ENCODE peak calls at places on chromosomes 13 and 19, in eight cellular contexts. A is HCEC 1CT, K is WERI-Rb-1, E is thyroid gland, Z is activated T-helper 1 cell treated with Interleukin-2 at 50 U/mL for 16 hours, C is progenitor cell of endocrine pancreas, L is HT1080, D is T-helper 17 cell. T is an unnamed sample.
A peak's percentile ranks its signal among the peaks of the same experiment; 100 is the strongest.

GRCh38 chr13:50167224-50167947 is 152.1 kb downstream of the KCNRG start:
- DNase-seq in A (no peak), K (no peak), E (no peak), Z (no peak), C (no peak), L (no peak), D (no peak), T (no peak)

GRCh38 chr13:83895994-83896580 is 13.8 kb upstream of the SLITRK1 start:
- DNase-seq in A (peak; percentile 89), K (no peak), E (no peak), Z (no peak), C (no peak), L (peak; percentile 99), D (no peak), T (no peak)

GRCh38 chr13:74037762-74038161 is 96.4 kb downstream of the KLF12 start:
- DNase-seq in A (no peak), K (no peak), E (no peak), Z (no peak), C (no peak), L (no peak), D (no peak), T (no peak)

GRCh38 chr13:45231722-45232121 is 30.9 kb upstream of the KCTD4 start:
- DNase-seq in A (peak; percentile 37), K (no peak), E (no peak), Z (no peak), C (no peak), L (no peak), D (no peak), T (no peak)

GRCh38 chr19:18590273-18591272 is 2.0 kb downstream of the REX1BD start:
- DNase-seq in A (no peak), K (peak; percentile 98), E (no peak), Z (no peak), C (peak; percentile 56), L (no peak), D (no peak), T (no peak)

GRCh38 chr19:53596056-53596455 is 35.7 kb upstream of the DPRX start:
- DNase-seq in A (no peak), K (no peak), E (no peak), Z (no peak), C (no peak), L (no peak), D (no peak), T (no peak)

GRCh38 chr13:89803839-89804238 is 1543.6 kb upstream of the MIR17HG start:
- DNase-seq in A (no peak), K (no peak), E (no peak), Z (no peak), C (no peak), L (no peak), D (no peak), T (no peak)

GRCh38 chr19:28603453-28603852 is 609.5 kb downstream of the UQCRFS1 start:
- DNase-seq in A (no peak), K (no peak), E (no peak), Z (no peak), C (no peak), L (no peak), D (no peak), T (no peak)

GRCh38 chr19:41844601-41845000 is at the start of gene LYPD4:
- DNase-seq in A (no peak), K (no peak), E (no peak), Z (no peak), C (no peak), L (no peak), D (no peak), T (peak; percentile 26)

GRCh38 chr19:42032428-42032827 is 37.6 kb downstream of the GRIK5 start:
- DNase-seq in A (no peak), K (no peak), E (no peak), Z (no peak), C (no peak), L (no peak), D (no peak), T (no peak)

GRCh38 chr19:1069009-1069779 is 2.2 kb downstream of the ARHGAP45 start:
- DNase-seq in A (no peak), K (no peak), E (peak; percentile 23), Z (peak; percentile 67), C (no peak), L (peak; percentile 46), D (peak; percentile 52), T (peak; percentile 58)

GRCh38 chr13:83884141-83884540 is 1.9 kb upstream of the SLITRK1 start:
- DNase-seq in A (peak; percentile 71), K (no peak), E (no peak), Z (no peak), C (no peak), L (no peak), D (no peak), T (no peak)

GRCh38 chr13:38713046-38713445 is 26.2 kb downstream of the FREM2 start:
- DNase-seq in A (no peak), K (no peak), E (no peak), Z (no peak), C (no peak), L (no peak), D (no peak), T (no peak)

GRCh38 chr19:18817574-18817973 is 14.2 kb upstream of the UPF1 start:
- DNase-seq in A (no peak), K (no peak), E (no peak), Z (no peak), C (no peak), L (no peak), D (no peak), T (no peak)

GRCh38 chr13:30744056-30744684 is 8.8 kb downstream of the ALOX5AP start:
- DNase-seq in A (peak; percentile 41), K (no peak), E (peak; percentile 21), Z (peak; percentile 75), C (no peak), L (peak; percentile 80), D (peak; percentile 70), T (peak; percentile 85)

GRCh38 chr19:7153008-7153407 is 83.5 kb downstream of the ZNF557 start:
- DNase-seq in A (no peak), K (no peak), E (no peak), Z (no peak), C (no peak), L (no peak), D (no peak), T (no peak)

GRCh38 chr13:96112936-96113335 is 23.0 kb downstream of the HS6ST3 start:
- DNase-seq in A (peak; percentile 22), K (no peak), E (no peak), Z (no peak), C (no peak), L (no peak), D (no peak), T (no peak)

GRCh38 chr19:29485293-29485692 is 40.5 kb upstream of the VSTM2B start:
- DNase-seq in A (no peak), K (no peak), E (no peak), Z (no peak), C (no peak), L (no peak), D (no peak), T (no peak)

GRCh38 chr13:40589285-40590109 is 76.9 kb downstream of the FOXO1 start:
- DNase-seq in A (peak; percentile 40), K (peak; percentile 8), E (no peak), Z (no peak), C (no peak), L (peak; percentile 86), D (no peak), T (no peak)